ENCODE peak calls at places on chromosomes 13 and 19, in four cellular contexts. S is esophagus squamous epithelium, G is GM23338, B is left ventricle myocardium inferior. M is an unnamed sample.

GRCh38 chr13:79989251-79989661 is 351.7 kb downstream of the SPRY2 start:
- DNase-seq in B (no peak), G (no peak), S (no peak), M (no peak)

GRCh38 chr19:15373644-15374043 is 5.9 kb downstream of the AKAP8 start:
- DNase-seq in S (no peak), G (no peak), B (no peak), M (no peak)

GRCh38 chr13:95354680-95355487 is 53.6 kb upstream of the ABCC4 start:
- DNase-seq in S (no peak), G (no peak), B (no peak), M (no peak)

GRCh38 chr13:107079423-107080099 is 511.6 kb upstream of the ARGLU1 start:
- DNase-seq in B (no peak), G (no peak), S (no peak), M (no peak)

GRCh38 chr19:51971624-51972023 is 15.0 kb downstream of the ZNF350 start:
- DNase-seq in S (no peak), G (peak; percentile 22), B (no peak), M (no peak)

GRCh38 chr13:49869514-49869913 is 66.6 kb downstream of the SPRYD7 start:
- DNase-seq in B (no peak), G (peak; percentile 73), S (no peak), M (no peak)

GRCh38 chr19:18984251-18984650 is 43.2 kb upstream of the HOMER3 start:
- DNase-seq in S (no peak), G (no peak), B (no peak), M (no peak)

GRCh38 chr19:7292352-7292949 is 1.8 kb downstream of the INSR start:
- DNase-seq in S (no peak), G (peak; percentile 56), B (no peak), M (no peak)

GRCh38 chr19:16078311-16078758 is 2.0 kb downstream of the TPM4 start:
- DNase-seq in S (no peak), B (no peak), G (no peak), M (no peak)

GRCh38 chr13:33340631-33341030 is 55.1 kb upstream of the STARD13 start:
- DNase-seq in G (no peak), S (no peak), B (no peak), M (no peak)

GRCh38 chr13:77535448-77535847 is at the start of gene SCEL:
- DNase-seq in B (no peak), S (no peak), G (no peak), M (no peak)

GRCh38 chr13:46866150-46866549 is 30.7 kb downstream of the HTR2A start:
- DNase-seq in B (no peak), G (peak; percentile 15), S (peak; percentile 1), M (no peak)

GRCh38 chr13:40094056-40094455 is 438.6 kb downstream of the COG6 start:
- DNase-seq in G (no peak), S (no peak), B (no peak), M (no peak)

GRCh38 chr19:35155441-35155840 is 906 bp downstream of the FXYD5 start:
- DNase-seq in G (no peak), B (no peak), S (no peak), M (no peak)

GRCh38 chr13:94988654-94989053 is 276.3 kb upstream of the SOX21 start:
- DNase-seq in B (no peak), S (no peak), G (peak; percentile 55), M (no peak)

GRCh38 chr19:47227347-47228167 is 3.4 kb downstream of the BBC3 start:
- DNase-seq in S (peak; percentile 59), G (peak; percentile 100), B (peak; percentile 93), M (peak; percentile 74)

GRCh38 chr19:18437481-18438330 is at the start of gene ISYNA1:
- DNase-seq in G (peak; percentile 79), S (no peak), B (peak; percentile 67), M (no peak)

GRCh38 chr19:46372901-46373572 is 26.1 kb downstream of the PPP5C start:
- DNase-seq in B (no peak), S (no peak), G (peak; percentile 74), M (no peak)

DNA sequence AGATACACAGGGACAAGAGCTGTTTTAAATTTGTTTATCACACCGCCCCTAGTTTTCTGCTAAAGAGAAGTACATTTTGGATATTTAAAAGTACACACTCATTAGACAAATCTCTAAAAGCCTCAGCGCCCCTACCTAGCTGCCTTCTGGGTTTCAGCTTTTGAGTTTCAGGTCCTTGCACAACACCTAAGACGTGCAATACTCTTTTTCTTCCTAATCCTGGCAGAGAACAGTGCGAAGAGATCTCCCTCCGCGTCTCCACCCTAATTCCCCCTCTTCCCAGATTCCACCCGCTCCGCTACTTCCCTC is 419 bp upstream of the KLF5 start:
- DNase-seq in S (no peak), G (no peak), B (no peak), M (no peak)
- H3K27ac ChIP-seq in S (peak overlapping the region; percentile 89), G (no peak overlapping the region), B (peak overlapping the region; percentile 69), M (no peak overlapping the region)

GRCh38 chr19:57888494-57889231 is at the start of gene ZNF814:
- DNase-seq in B (peak; percentile 86), S (peak; percentile 15), G (peak; percentile 99), M (peak; percentile 3)
- TF ChIP-seq CTCF in B (peak; percentile 45), S (peak; percentile 44), G (peak; percentile 15), M (peak; percentile 26)

GRCh38 chr19:5306531-5306930 is 34.1 kb downstream of the PTPRS start:
- DNase-seq in B (no peak), G (no peak), S (no peak), M (no peak)

GRCh38 chr19:5312058-5312457 is 28.6 kb downstream of the PTPRS start:
- DNase-seq in G (no peak), B (no peak), S (no peak), M (no peak)

GRCh38 chr19:5307655-5308054 is 33.0 kb downstream of the PTPRS start:
- DNase-seq in B (no peak), S (no peak), G (no peak), M (no peak)

GRCh38 chr19:5308471-5309437 is 31.9 kb downstream of the PTPRS start:
- DNase-seq in G (no peak), B (peak; percentile 42), S (no peak), M (peak; percentile 41)

GRCh38 chr19:5309438-5310204 is 31.0 kb downstream of the PTPRS start:
- DNase-seq in G (peak; percentile 57), B (no peak), S (no peak), M (no peak)
- H3K27ac ChIP-seq in G (no peak overlapping the region), B (no peak overlapping the region), S (peak overlapping the region; percentile 71), M (peak overlapping the region; percentile 93)

DNA sequence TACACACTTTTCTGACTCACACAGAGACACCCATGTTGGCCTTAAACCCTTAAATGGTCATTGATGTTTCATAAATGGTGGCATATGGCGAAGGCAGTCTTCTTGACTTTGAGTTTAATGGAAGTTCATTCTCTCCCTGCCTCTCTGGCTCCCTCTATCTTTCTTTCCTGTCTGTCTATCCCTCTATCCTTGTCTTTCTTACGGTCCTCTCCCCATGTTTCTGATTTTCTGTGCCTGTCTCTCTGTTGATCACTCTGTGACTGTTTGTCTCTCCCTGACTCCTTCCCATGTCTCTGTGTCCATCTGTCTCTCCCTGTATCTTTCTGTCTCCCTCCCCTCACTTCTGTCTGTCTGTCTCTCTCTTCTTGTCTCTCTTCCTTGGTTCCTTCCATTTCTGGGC is 43.2 kb upstream of the SHKBP1 start:
- DNase-seq in S (no peak), G (peak; percentile 40), B (no peak), M (no peak)
- TF ChIP-seq CTCF in S (no peak), G (peak; percentile 61), B (no peak), M (no peak)

M was measured in thoracic aorta.